ENCODE peak calls at places on chromosomes 16 and 17, in four cellular contexts. T is HuH-7, F is NCI-H446 treated with DMSO at 0.1 percent for 48 hours, J is NCI-H1436 treated with DMSO at 0.1 percent for 48 hours. X is an unnamed sample.

GRCh38 chr17:75525806-75526554 is 483 bp downstream of the LLGL2 start:
- DNase-seq in T (no peak), F (no peak), J (no peak), X (no peak)

GRCh38 chr17:82640046-82640445 is 8.2 kb downstream of the WDR45B start:
- DNase-seq in T (no peak), J (no peak), F (no peak), X (no peak)

GRCh38 chr17:7293821-7294613 is 422 bp downstream of the YBX2 start:
- DNase-seq in F (no peak), T (no peak), J (no peak), X (no peak)

GRCh38 chr17:18225562-18226283 is at the start of gene LLGL1:
- DNase-seq in T (no peak), F (no peak), J (no peak), X (peak)

GRCh38 chr17:77884019-77884418 is 74.5 kb upstream of the TNRC6C start:
- DNase-seq in T (no peak), J (peak), F (peak), X (no peak)

GRCh38 chr17:45756266-45756989 is 27.7 kb upstream of the CRHR1 start:
- DNase-seq in J (no peak), F (no peak), T (no peak), X (no peak)

GRCh38 chr16:89163297-89163696 is 8.3 kb upstream of the CDH15 start:
- DNase-seq in T (no peak), F (no peak), J (no peak), X (no peak)

GRCh38 chr16:85425061-85425662 is 188.0 kb upstream of the GSE1 start:
- DNase-seq in T (no peak), J (no peak), F (no peak), X (no peak)

GRCh38 chr16:28623172-28623711 is 13.4 kb upstream of the SULT1A1 start:
- DNase-seq in F (no peak), T (peak), J (no peak), X (peak)

GRCh38 chr16:53945996-53946395 is 242.0 kb downstream of the FTO start:
- DNase-seq in J (no peak), F (no peak), T (peak), X (no peak)

GRCh38 chr16:11742041-11742535 is 569 bp downstream of the TXNDC11 start:
- DNase-seq in T (peak), J (no peak), F (no peak), X (peak)

GRCh38 chr17:858941-859452 is 76.8 kb downstream of the MRM3 start:
- DNase-seq in F (no peak), J (no peak), T (no peak), X (no peak)

GRCh38 chr17:47687748-47688147 is 6.2 kb upstream of the TBKBP1 start:
- DNase-seq in F (no peak), T (peak), J (no peak), X (no peak)

GRCh38 chr17:41392278-41392677 is 5.1 kb downstream of the KRT31 start:
- DNase-seq in F (no peak), T (no peak), J (no peak), X (no peak)

X was measured in NK-92 treated with Interleukin-12 subunit alpha and Interleukin-12 subunit beta, amount 100 ng/mL, for 24 hours.